ENCODE peak calls at places on chromosomes 6 and 20, in five cellular contexts. One of them, this sample, is unnamed.

GRCh38 chr6:114319749-114320148 is 23.1 kb downstream of the HS3ST5 start:
- DNase-seq in IMR-90: no peak
- DNase-seq in fibroblast of lung: no peak
- DNase-seq in keratinocyte: no peak
- DNase-seq in GM23248: no peak
- DNase-seq in this sample: no peak

GRCh38 chr6:82033631-82034211 is 213.8 kb downstream of the IBTK start:
- DNase-seq in fibroblast of lung: peak; percentile 44
- DNase-seq in IMR-90: peak; percentile 20
- DNase-seq in GM23248: peak; percentile 54
- DNase-seq in keratinocyte: no peak
- DNase-seq in this sample: no peak

GRCh38 chr6:42692151-42692911 is 30.1 kb downstream of the PRPH2 start:
- DNase-seq in keratinocyte: no peak
- DNase-seq in GM23248: peak; percentile 89
- DNase-seq in fibroblast of lung: peak; percentile 90
- DNase-seq in IMR-90: peak; percentile 80
- DNase-seq in this sample: peak; percentile 43

GRCh38 chr6:39202166-39202565 is 27.1 kb downstream of the KCNK5 start:
- DNase-seq in fibroblast of lung: no peak
- DNase-seq in GM23248: no peak
- DNase-seq in IMR-90: no peak
- DNase-seq in keratinocyte: no peak
- DNase-seq in this sample: no peak

GRCh38 chr6:63573899-63574553 is 1.7 kb downstream of the LOC128125822 start:
- DNase-seq in keratinocyte: no peak
- DNase-seq in GM23248: peak; percentile 75
- DNase-seq in fibroblast of lung: peak; percentile 58
- DNase-seq in IMR-90: peak; percentile 64
- DNase-seq in this sample: peak; percentile 79

GRCh38 chr6:138241893-138242292 is 23.6 kb upstream of the PBOV1 start:
- DNase-seq in fibroblast of lung: no peak
- DNase-seq in keratinocyte: no peak
- DNase-seq in IMR-90: no peak
- DNase-seq in GM23248: no peak
- DNase-seq in this sample: no peak

GRCh38 chr6:81744136-81744535 is 8.3 kb downstream of the TENT5A start:
- DNase-seq in fibroblast of lung: no peak
- DNase-seq in keratinocyte: no peak
- DNase-seq in IMR-90: no peak
- DNase-seq in GM23248: no peak
- DNase-seq in this sample: no peak

GRCh38 chr6:31586596-31586995 is 519 bp downstream of the LST1 start:
- DNase-seq in keratinocyte: no peak
- DNase-seq in IMR-90: no peak
- DNase-seq in fibroblast of lung: no peak
- DNase-seq in GM23248: no peak
- DNase-seq in this sample: no peak

GRCh38 chr20:63178889-63179751 is 36.8 kb downstream of the YTHDF1 start:
- DNase-seq in IMR-90: peak; percentile 4
- DNase-seq in fibroblast of lung: no peak
- DNase-seq in keratinocyte: no peak
- DNase-seq in GM23248: peak; percentile 41
- DNase-seq in this sample: peak; percentile 36

GRCh38 chr6:56718236-56718635 is 75.5 kb upstream of the DST start:
- DNase-seq in fibroblast of lung: no peak
- DNase-seq in GM23248: no peak
- DNase-seq in keratinocyte: no peak
- DNase-seq in IMR-90: no peak
- DNase-seq in this sample: no peak

GRCh38 chr6:56713285-56713684 is 70.6 kb upstream of the DST start:
- DNase-seq in keratinocyte: peak; percentile 49
- DNase-seq in GM23248: peak; percentile 93
- DNase-seq in fibroblast of lung: peak; percentile 95
- DNase-seq in IMR-90: peak; percentile 89
- DNase-seq in this sample: peak; percentile 84

GRCh38 chr6:56716229-56716628 is 73.5 kb upstream of the DST start:
- DNase-seq in GM23248: no peak
- DNase-seq in IMR-90: peak; percentile 33
- DNase-seq in fibroblast of lung: peak; percentile 53
- DNase-seq in keratinocyte: no peak
- DNase-seq in this sample: no peak

GRCh38 chr6:56714273-56714672 is 71.6 kb upstream of the DST start:
- DNase-seq in fibroblast of lung: peak; percentile 36
- DNase-seq in GM23248: peak; percentile 43
- DNase-seq in IMR-90: no peak
- DNase-seq in keratinocyte: no peak
- DNase-seq in this sample: no peak

GRCh38 chr6:56714982-56715456 is 72.3 kb upstream of the DST start:
- DNase-seq in fibroblast of lung: peak; percentile 93
- DNase-seq in keratinocyte: no peak
- DNase-seq in GM23248: peak; percentile 87
- DNase-seq in IMR-90: peak; percentile 92
- DNase-seq in this sample: peak; percentile 68
- H3K4me1 ChIP-seq in fibroblast of lung: peaks cover 29% of the 10 kb centered on the region
- H3K4me1 ChIP-seq in keratinocyte: peaks cover 33% of the 10 kb centered on the region
- H3K4me1 ChIP-seq in GM23248: peaks cover 64% of the 10 kb centered on the region
- H3K4me1 ChIP-seq in IMR-90: peaks cover 24% of the 10 kb centered on the region
- H3K4me1 ChIP-seq in this sample: peaks cover 32% of the 10 kb centered on the region

DNA sequence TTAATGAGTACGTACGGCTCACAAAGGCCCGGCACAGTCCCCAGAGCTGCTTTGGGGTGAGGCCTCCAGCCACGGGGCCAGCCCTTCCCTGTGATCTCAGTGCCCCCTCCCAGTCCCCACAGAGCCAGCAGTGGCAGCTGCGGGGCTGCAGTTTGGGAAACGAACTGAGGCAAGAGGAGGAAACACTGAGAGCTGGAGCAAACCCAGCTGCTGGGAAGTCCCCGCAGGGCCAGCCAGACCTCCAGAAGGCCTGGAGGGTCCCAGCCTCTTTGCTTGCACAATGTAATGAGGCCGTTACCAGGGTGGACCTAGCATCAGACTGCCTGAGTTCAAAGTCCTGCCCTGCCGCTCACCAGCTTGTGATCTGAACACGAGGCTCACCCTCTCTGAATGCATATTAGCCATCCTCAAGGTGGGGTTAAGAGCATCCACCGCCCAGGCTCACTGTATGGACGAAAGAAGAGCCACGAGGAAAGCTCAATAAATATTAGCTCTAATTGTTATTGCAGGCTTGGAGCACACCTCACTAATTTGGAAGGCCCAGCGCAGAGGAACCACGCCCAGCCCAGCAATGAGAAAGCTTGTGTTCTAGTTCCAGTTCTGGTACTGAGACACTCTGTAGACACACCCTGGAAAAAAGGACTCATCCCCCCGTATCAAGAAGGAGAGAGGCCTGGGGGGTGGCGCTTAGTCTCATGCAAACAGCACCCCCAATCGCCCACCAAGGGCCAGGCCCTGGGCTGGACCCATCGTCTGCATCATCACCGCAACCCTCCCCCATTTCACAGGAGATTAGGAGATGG is 157.1 kb downstream of the BMP7 start:
- DNase-seq in GM23248: no peak
- DNase-seq in fibroblast of lung: no peak
- DNase-seq in keratinocyte: no peak
- DNase-seq in IMR-90: no peak
- DNase-seq in this sample: no peak
- H3K9ac ChIP-seq in GM23248: no peak overlapping the region
- H3K9ac ChIP-seq in fibroblast of lung: no peak overlapping the region
- H3K9ac ChIP-seq in keratinocyte: no peak overlapping the region
- H3K9ac ChIP-seq in IMR-90: no peak overlapping the region
- H3K9ac ChIP-seq in this sample: no peak overlapping the region

GRCh38 chr20:31497838-31498540 is 16.3 kb upstream of the HM13 start:
- DNase-seq in GM23248: peak; percentile 82
- DNase-seq in IMR-90: peak; percentile 49
- DNase-seq in keratinocyte: no peak
- DNase-seq in fibroblast of lung: peak; percentile 42
- DNase-seq in this sample: no peak
- H3K9me3 ChIP-seq in GM23248: no peaks in the 10 kb centered on the region
- H3K9me3 ChIP-seq in IMR-90: no peaks in the 10 kb centered on the region
- H3K9me3 ChIP-seq in keratinocyte: no peaks in the 10 kb centered on the region
- H3K9me3 ChIP-seq in fibroblast of lung: no peaks in the 10 kb centered on the region
- H3K9me3 ChIP-seq in this sample: no peaks in the 10 kb centered on the region

GRCh38 chr20:35215066-35215956 is 11.2 kb upstream of the MMP24 start:
- DNase-seq in fibroblast of lung: peak; percentile 88
- DNase-seq in keratinocyte: no peak
- DNase-seq in IMR-90: peak; percentile 79
- DNase-seq in GM23248: peak; percentile 68
- DNase-seq in this sample: no peak
- H3K4me1 ChIP-seq in fibroblast of lung: no peaks in the 10 kb centered on the region
- H3K4me1 ChIP-seq in keratinocyte: peaks cover 11% of the 10 kb centered on the region
- H3K4me1 ChIP-seq in IMR-90: peaks cover 6% of the 10 kb centered on the region
- H3K4me1 ChIP-seq in GM23248: peaks cover 11% of the 10 kb centered on the region
- H3K4me1 ChIP-seq in this sample: peaks cover 27% of the 10 kb centered on the region

GRCh38 chr20:1897486-1897885 is 2.3 kb downstream of the SIRPA start:
- DNase-seq in fibroblast of lung: no peak
- DNase-seq in GM23248: peak; percentile 61
- DNase-seq in keratinocyte: no peak
- DNase-seq in IMR-90: no peak
- DNase-seq in this sample: peak; percentile 25

GRCh38 chr20:1899169-1899525 is 3.9 kb downstream of the SIRPA start:
- DNase-seq in GM23248: no peak
- DNase-seq in keratinocyte: no peak
- DNase-seq in fibroblast of lung: no peak
- DNase-seq in IMR-90: no peak
- DNase-seq in this sample: no peak

GRCh38 chr20:1896859-1897258 is 1.7 kb downstream of the SIRPA start:
- DNase-seq in GM23248: no peak
- DNase-seq in keratinocyte: no peak
- DNase-seq in IMR-90: no peak
- DNase-seq in fibroblast of lung: no peak
- DNase-seq in this sample: no peak

GRCh38 chr20:1898496-1899168 is 3.4 kb downstream of the SIRPA start:
- DNase-seq in IMR-90: no peak
- DNase-seq in GM23248: peak; percentile 61
- DNase-seq in fibroblast of lung: no peak
- DNase-seq in keratinocyte: no peak
- DNase-seq in this sample: no peak

GRCh38 chr20:1897965-1898464 is 2.8 kb downstream of the SIRPA start:
- DNase-seq in keratinocyte: no peak
- DNase-seq in GM23248: peak; percentile 69
- DNase-seq in fibroblast of lung: no peak
- DNase-seq in IMR-90: no peak
- DNase-seq in this sample: no peak
- H3K9ac ChIP-seq in keratinocyte: peak overlapping the region; percentile 54
- H3K9ac ChIP-seq in GM23248: peak overlapping the region; percentile 55
- H3K9ac ChIP-seq in fibroblast of lung: no peak overlapping the region
- H3K9ac ChIP-seq in IMR-90: no peak overlapping the region
- H3K9ac ChIP-seq in this sample: peak overlapping the region; percentile 22

DNA sequence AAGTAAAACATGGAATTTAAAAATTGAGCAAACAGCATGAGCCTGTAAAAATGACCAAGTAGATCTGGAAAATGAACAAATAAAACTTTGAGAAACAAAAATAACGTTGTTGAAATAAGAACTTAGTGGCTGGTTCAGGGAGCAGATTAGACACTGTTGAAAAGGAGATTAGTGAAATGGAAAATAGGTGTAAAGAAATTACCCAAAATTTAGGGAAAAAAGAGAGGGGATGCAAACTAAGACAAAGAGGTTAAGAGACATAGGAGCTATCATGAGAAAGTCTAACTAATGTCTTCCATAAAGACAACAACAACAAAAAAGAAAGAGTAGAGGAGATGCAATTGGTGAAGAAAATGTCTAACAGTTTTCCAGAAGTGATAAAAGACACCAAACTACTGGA is 29.0 kb downstream of the APCDD1L start:
- DNase-seq in GM23248: no peak
- DNase-seq in keratinocyte: no peak
- DNase-seq in fibroblast of lung: no peak
- DNase-seq in IMR-90: no peak
- DNase-seq in this sample: no peak
- H3K9me3 ChIP-seq in GM23248: peaks cover 3% of the 10 kb centered on the region
- H3K9me3 ChIP-seq in keratinocyte: peaks cover 2% of the 10 kb centered on the region
- H3K9me3 ChIP-seq in fibroblast of lung: no peaks in the 10 kb centered on the region
- H3K9me3 ChIP-seq in IMR-90: peaks cover 4% of the 10 kb centered on the region
- H3K9me3 ChIP-seq in this sample: peaks cover 51% of the 10 kb centered on the region

GRCh38 chr20:58546312-58546711 is 31.1 kb upstream of the APCDD1L start:
- DNase-seq in keratinocyte: no peak
- DNase-seq in fibroblast of lung: peak; percentile 41
- DNase-seq in IMR-90: no peak
- DNase-seq in GM23248: no peak
- DNase-seq in this sample: no peak

GRCh38 chr20:58549681-58550542 is 34.7 kb upstream of the APCDD1L start:
- DNase-seq in GM23248: no peak
- DNase-seq in IMR-90: no peak
- DNase-seq in fibroblast of lung: no peak
- DNase-seq in keratinocyte: no peak
- DNase-seq in this sample: no peak

GRCh38 chr20:58549231-58549630 is 34.0 kb upstream of the APCDD1L start:
- DNase-seq in GM23248: no peak
- DNase-seq in keratinocyte: no peak
- DNase-seq in fibroblast of lung: no peak
- DNase-seq in IMR-90: no peak
- DNase-seq in this sample: no peak

GRCh38 chr20:58546756-58547526 is 31.7 kb upstream of the APCDD1L start:
- DNase-seq in keratinocyte: no peak
- DNase-seq in IMR-90: no peak
- DNase-seq in fibroblast of lung: peak; percentile 43
- DNase-seq in GM23248: no peak
- DNase-seq in this sample: no peak

DNA sequence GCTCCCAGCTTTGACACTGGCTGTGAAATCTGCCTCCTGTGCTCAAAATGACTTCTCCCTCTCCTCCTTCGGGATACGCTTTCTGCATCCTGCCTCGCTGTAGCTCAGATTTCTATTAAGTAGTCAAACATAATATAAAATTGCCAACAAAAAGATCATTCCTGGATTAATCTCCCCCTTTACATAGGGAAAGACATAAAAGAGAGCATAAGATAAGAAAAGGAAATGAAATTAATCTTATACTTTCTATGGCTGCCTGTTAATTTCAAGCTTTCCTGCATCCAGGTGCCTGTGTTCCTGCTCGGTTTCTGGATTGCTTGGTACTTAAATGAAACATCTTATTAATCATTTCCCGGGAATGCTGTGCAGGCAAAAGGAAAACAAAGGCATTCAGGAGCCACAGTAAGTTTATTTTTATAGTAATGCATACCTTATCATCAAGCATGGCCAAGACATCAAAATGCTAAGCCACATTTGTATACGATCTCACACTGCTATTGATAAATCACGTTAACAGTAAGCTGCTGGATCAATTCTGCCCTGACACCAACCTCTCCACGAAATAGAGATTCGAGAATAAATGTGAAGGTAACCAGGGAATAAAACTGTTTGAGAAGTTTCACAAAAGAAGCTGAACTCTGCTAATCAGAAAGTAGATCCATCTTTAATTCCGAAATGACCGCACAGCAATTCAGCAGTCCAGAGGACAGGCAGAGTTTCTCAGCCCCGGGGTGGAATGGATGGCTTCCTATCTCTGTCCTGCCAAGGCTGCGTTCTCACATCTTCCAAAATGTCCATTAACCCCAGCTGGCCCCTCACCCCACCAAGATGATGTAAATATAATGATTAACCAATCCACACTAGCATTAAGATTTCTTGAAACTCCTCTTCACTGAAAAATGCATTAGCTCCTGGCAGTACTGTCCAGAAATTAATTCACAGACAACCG is 32.6 kb upstream of the APCDD1L start:
- DNase-seq in keratinocyte: no peak
- DNase-seq in GM23248: peak; percentile 33
- DNase-seq in fibroblast of lung: peak; percentile 89
- DNase-seq in IMR-90: peak; percentile 73
- DNase-seq in this sample: peak; percentile 42
- H3K4me1 ChIP-seq in keratinocyte: no peaks in the 10 kb centered on the region
- H3K4me1 ChIP-seq in GM23248: peaks cover 42% of the 10 kb centered on the region
- H3K4me1 ChIP-seq in fibroblast of lung: no peaks in the 10 kb centered on the region
- H3K4me1 ChIP-seq in IMR-90: peaks cover 29% of the 10 kb centered on the region
- H3K4me1 ChIP-seq in this sample: peaks cover 6% of the 10 kb centered on the region